ENCODE peak calls at places on chromosomes 6 and 20, in seven cellular contexts. S is psoas muscle, W is IMR-90, D is Calu3, C is GM10248, Q is hepatocyte, X is heart left ventricle. I is an unnamed sample.

GRCh38 chr20:48750941-48751620 is 76.7 kb downstream of the PREX1 start:
- DNase-seq in S (peak; percentile 39), W (no peak), D (peak; percentile 21), C (no peak), Q (no peak), X (peak; percentile 77), I (no peak)

GRCh38 chr20:33262658-33263065 is 20.4 kb upstream of the BPIFB1 start:
- DNase-seq in S (no peak), W (peak; percentile 53), D (peak; percentile 81), C (no peak), Q (peak; percentile 86), X (no peak), I (no peak)

GRCh38 chr6:149464411-149464810 is 20.4 kb downstream of the ZC3H12D start:
- DNase-seq in S (no peak), W (no peak), D (no peak), C (no peak), Q (no peak), X (no peak), I (no peak)

GRCh38 chr6:113120577-113121285 is 736.4 kb upstream of the MARCKS start:
- DNase-seq in S (no peak), W (peak; percentile 93), D (peak; percentile 45), C (no peak), Q (peak; percentile 5), X (no peak), I (no peak)

GRCh38 chr6:36323062-36323461 is 13.6 kb downstream of the BNIP5 start:
- DNase-seq in S (no peak), W (no peak), D (no peak), C (no peak), Q (peak; percentile 45), X (no peak), I (no peak)

GRCh38 chr6:11497881-11498280 is 39.7 kb upstream of the TMEM170B start:
- DNase-seq in S (no peak), W (no peak), D (no peak), C (no peak), Q (no peak), X (no peak), I (no peak)

GRCh38 chr20:57821930-57822329 is 112.1 kb upstream of the PMEPA1 start:
- DNase-seq in S (no peak), W (no peak), D (no peak), C (no peak), Q (no peak), X (no peak), I (no peak)

GRCh38 chr20:12237772-12238171 is 320.1 kb downstream of the BTBD3 start:
- DNase-seq in S (no peak), W (no peak), D (no peak), C (no peak), Q (no peak), X (no peak), I (no peak)

GRCh38 chr6:148758492-148758891 is 11.7 kb downstream of the UST start:
- DNase-seq in S (no peak), W (no peak), D (no peak), C (peak; percentile 62), Q (no peak), X (peak; percentile 18), I (peak; percentile 67)

GRCh38 chr6:44001318-44001868 is 125.9 kb downstream of the MRPL14 start:
- DNase-seq in S (no peak), W (no peak), D (peak; percentile 90), C (peak; percentile 62), Q (peak; percentile 52), X (no peak), I (peak; percentile 81)

GRCh38 chr6:31559958-31560696 is 12.0 kb upstream of the LTA start:
- DNase-seq in S (peak; percentile 62), W (peak; percentile 52), D (peak; percentile 68), C (peak; percentile 74), Q (peak; percentile 51), X (peak; percentile 85), I (peak; percentile 71)

GRCh38 chr6:4687989-4688947 is 87.9 kb upstream of the CDYL start:
- DNase-seq in S (peak; percentile 20), W (peak; percentile 88), D (peak; percentile 17), C (no peak), Q (peak; percentile 42), X (no peak), I (no peak)

GRCh38 chr6:106901062-106901461 is 73.5 kb downstream of the CD24 start:
- DNase-seq in S (no peak), W (no peak), D (no peak), C (no peak), Q (no peak), X (no peak), I (no peak)

GRCh38 chr6:161663682-161664081 is 389.8 kb upstream of the AGPAT4 start:
- DNase-seq in S (no peak), W (no peak), D (no peak), C (no peak), Q (no peak), X (no peak), I (no peak)

GRCh38 chr6:161658216-161658615 is 384.4 kb upstream of the AGPAT4 start:
- DNase-seq in S (no peak), W (no peak), D (no peak), C (no peak), Q (no peak), X (no peak), I (no peak)

DNA sequence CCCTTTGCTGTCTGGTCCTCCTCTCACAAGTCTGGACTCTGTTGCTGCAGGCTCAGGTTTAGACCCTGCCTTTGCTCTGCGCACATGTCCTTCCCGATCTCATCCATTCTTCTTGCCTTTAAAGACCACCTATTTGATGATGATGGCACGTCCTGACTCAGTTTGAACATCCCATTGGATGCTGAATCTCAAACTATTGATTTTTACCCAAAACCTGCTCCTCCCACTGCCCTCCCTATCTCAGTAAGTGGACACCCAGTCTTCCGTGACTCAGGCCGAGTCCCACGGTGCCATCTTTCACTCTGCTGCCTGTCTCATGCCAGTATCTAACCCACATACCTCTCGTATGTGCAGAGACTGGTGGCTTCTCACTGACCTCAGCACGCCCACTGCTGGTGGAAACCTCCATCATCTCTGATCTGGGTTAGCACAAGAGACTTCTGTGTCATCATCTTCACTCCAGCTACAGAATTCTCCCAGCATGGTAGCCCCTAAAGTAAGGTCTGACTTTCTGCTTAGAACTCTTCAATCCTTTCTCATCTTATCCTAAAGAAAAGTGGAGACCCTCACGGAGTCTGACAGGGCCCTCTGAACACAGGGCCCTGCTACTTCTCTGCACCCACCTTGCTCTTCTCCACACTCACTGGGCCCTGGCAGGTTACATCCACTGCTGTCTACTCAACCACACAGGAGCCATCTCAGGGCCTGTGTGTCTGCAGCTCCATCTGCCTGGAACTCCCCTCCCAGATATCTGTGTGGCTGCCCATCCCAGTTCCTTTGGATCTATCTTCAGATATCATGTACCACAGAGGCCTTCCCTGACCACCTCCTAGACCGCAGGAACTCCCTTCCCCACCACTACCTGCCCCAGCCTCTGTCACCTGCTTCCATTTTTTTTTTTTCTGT is 387.1 kb upstream of the AGPAT4 start:
- DNase-seq in S (no peak), W (no peak), D (no peak), C (no peak), Q (no peak), X (no peak), I (no peak)
- TF ChIP-seq CTCF in S (no peak), W (no peak), D (no peak), C (no peak), Q (no peak), X (no peak), I (no peak)

GRCh38 chr6:40573221-40573620 is 13.9 kb downstream of the LRFN2 start:
- DNase-seq in S (no peak), W (no peak), D (no peak), C (peak; percentile 41), Q (no peak), X (no peak), I (peak; percentile 34)

GRCh38 chr6:40579101-40579500 is 8.1 kb downstream of the LRFN2 start:
- DNase-seq in S (no peak), W (no peak), D (no peak), C (no peak), Q (no peak), X (no peak), I (no peak)

GRCh38 chr6:40582892-40583291 is 4.3 kb downstream of the LRFN2 start:
- DNase-seq in S (no peak), W (no peak), D (no peak), C (no peak), Q (no peak), X (no peak), I (no peak)

DNA sequence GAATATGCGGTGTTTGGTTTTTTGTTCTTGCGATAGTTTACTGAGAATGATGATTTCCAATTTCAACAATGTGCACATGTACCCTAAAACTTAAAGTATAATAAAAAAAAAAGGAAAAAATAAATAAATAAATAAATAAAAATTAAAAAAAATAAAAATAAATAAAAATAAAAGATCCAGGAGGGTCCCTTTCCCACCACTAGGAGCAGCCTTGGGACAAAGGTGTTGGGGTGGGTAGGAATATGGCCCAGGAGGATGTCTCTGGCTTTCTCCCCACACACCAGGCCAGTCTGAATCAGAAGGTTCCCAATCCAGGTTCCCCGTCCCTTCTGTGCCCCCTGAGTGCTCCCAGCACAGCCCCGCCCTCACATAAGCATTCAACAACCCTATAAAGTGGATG is 9.5 kb downstream of the LRFN2 start:
- DNase-seq in S (no peak), W (no peak), D (no peak), C (no peak), Q (no peak), X (no peak), I (no peak)
- TF ChIP-seq CTCF in S (no peak), W (no peak), D (no peak), C (no peak), Q (no peak), X (no peak), I (no peak)

DNA sequence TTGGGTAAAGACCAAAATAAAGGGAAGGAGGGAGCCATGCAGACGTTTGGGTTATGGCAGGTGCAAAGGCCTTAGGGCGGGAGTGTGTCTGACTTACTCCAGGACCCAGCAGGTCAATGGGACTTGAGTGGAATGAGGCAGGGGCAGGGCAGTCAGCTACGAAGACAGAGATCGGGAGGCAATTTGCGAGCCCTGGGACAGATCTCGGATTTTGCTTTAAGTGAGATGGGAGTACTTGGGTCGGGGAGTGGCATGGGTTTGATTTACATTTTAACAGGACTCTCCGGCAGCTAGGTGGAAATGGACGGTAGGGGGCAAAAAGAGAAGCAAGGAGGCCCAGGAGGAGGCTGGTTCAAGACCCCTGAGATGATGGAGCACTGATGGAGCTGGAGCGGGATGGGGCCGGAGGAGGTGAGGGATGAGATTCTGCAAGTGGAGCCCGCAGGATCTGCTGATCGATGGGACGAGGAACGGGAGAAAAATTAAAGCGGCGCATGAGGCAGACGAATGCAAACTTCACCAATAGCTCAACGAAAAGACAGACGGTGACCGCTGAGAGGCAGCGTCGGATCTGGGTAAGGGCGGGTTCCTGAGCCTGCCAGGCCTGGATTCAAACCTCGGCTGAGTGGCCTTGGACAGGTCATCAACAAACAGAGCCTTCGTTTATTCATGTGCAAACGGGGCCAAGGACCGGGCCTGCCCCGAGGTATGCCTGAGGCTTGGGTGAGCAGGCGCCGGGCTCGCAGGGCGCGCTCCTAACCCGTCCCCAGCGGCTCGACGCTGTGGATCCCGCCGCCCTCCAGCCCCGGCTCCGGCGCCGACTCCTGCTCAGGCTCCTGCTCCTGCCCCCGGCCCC is 774 bp upstream of the RBCK1 start:
- DNase-seq in S (peak; percentile 77), W (peak; percentile 59), D (peak; percentile 71), C (peak; percentile 92), Q (peak; percentile 90), X (peak; percentile 78), I (peak; percentile 94)
- TF ChIP-seq CTCF in S (peak; percentile 14), W (no peak), D (peak; percentile 24), C (peak; percentile 34), Q (peak; percentile 27), X (peak; percentile 27), I (no peak)

DNA sequence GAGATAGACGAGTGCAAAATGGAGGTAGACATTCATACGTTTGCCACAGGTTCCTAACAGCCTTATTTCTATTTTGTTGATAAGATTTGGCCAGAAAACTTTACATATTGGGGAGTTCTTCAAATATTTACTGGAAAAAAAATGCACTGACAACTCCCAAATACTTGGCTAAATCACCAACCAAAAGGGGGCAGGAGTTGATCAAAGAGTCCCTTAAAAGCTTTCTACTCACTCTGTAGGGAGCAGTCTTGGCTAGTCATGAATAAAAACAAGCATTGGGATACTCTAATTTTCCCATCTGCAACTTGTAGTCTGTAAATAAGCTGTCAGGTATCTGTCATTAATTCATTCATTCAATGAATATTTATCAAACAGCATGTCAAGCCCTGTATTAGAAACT is 18.4 kb downstream of the TENT5A start:
- DNase-seq in S (no peak), W (no peak), D (no peak), C (no peak), Q (no peak), X (no peak), I (no peak)
- TF ChIP-seq CTCF in S (no peak), W (no peak), D (no peak), C (no peak), Q (no peak), X (peak; percentile 9), I (no peak)

I was measured in GM20000.